ENCODE peak calls at places on chromosomes 16 and 17, in five cellular contexts. C is adrenal gland, T is ovary, V is body of pancreas, M is Caco-2. I is an unnamed sample.

GRCh38 chr17:63820963-63821561 is 6.2 kb upstream of the PSMC5 start:
- DNase-seq in C (no peak), T (no peak), V (no peak), M (no peak), I (no peak)

GRCh38 chr17:80760501-80760900 is 215.9 kb downstream of the RPTOR start:
- DNase-seq in C (no peak), T (no peak), V (peak; percentile 42), M (no peak), I (no peak)

GRCh38 chr16:24854607-24855171 is 8.9 kb downstream of the SLC5A11 start:
- DNase-seq in C (no peak), T (no peak), V (no peak), M (no peak), I (no peak)

GRCh38 chr17:2849327-2849670 is 53.1 kb downstream of the RAP1GAP2 start:
- DNase-seq in C (no peak), T (no peak), V (no peak), M (no peak), I (peak; percentile 72)

GRCh38 chr16:68700120-68700519 is 37.0 kb upstream of the CDH1 start:
- DNase-seq in C (no peak), T (peak; percentile 48), V (no peak), M (no peak), I (no peak)

GRCh38 chr16:76976756-76977155 is 214.2 kb upstream of the MON1B start:
- DNase-seq in C (no peak), T (no peak), V (no peak), M (no peak), I (no peak)

GRCh38 chr17:74524751-74525725 is 6.2 kb downstream of the CD300LB start:
- DNase-seq in C (no peak), T (no peak), V (no peak), M (no peak), I (no peak)

GRCh38 chr17:76246080-76247066 is 6.1 kb upstream of the RNF157 start:
- DNase-seq in C (no peak), T (no peak), V (peak; percentile 21), M (no peak), I (no peak)

GRCh38 chr17:78501241-78502036 is 75.8 kb downstream of the DNAH17 start:
- DNase-seq in C (no peak), T (no peak), V (no peak), M (no peak), I (no peak)

GRCh38 chr16:23408242-23409201 is 44.5 kb downstream of the COG7 start:
- DNase-seq in C (peak; percentile 24), T (no peak), V (peak; percentile 74), M (no peak), I (peak; percentile 34)

GRCh38 chr16:16994831-16995230 is 475.9 kb downstream of the XYLT1 start:
- DNase-seq in C (no peak), T (no peak), V (no peak), M (no peak), I (no peak)

GRCh38 chr17:17769869-17770361 is 66.9 kb downstream of the SREBF1 start:
- DNase-seq in C (no peak), T (no peak), V (no peak), M (no peak), I (no peak)

GRCh38 chr17:60305141-60305540 is 86.8 kb downstream of the USP32 start:
- DNase-seq in C (no peak), T (no peak), V (peak; percentile 28), M (no peak), I (no peak)

GRCh38 chr17:60300011-60300410 is 91.9 kb downstream of the USP32 start:
- DNase-seq in C (no peak), T (no peak), V (no peak), M (no peak), I (no peak)

GRCh38 chr16:87119168-87119567 is 198.0 kb downstream of the C16orf95 start:
- DNase-seq in C (no peak), T (no peak), V (no peak), M (no peak), I (no peak)

GRCh38 chr16:89200124-89200849 is at the start of gene SLC22A31:
- DNase-seq in C (no peak), T (no peak), V (no peak), M (no peak), I (no peak)

GRCh38 chr17:7391307-7391706 is 3.0 kb downstream of the PLSCR3 start:
- DNase-seq in C (peak; percentile 11), T (no peak), V (no peak), M (no peak), I (no peak)

GRCh38 chr17:8345052-8345690 is 5.5 kb downstream of the ODF4 start:
- DNase-seq in C (no peak), T (no peak), V (no peak), M (no peak), I (no peak)

GRCh38 chr16:14024300-14024699 is 46.8 kb upstream of the MRTFB start:
- DNase-seq in C (no peak), T (no peak), V (peak; percentile 24), M (no peak), I (no peak)

GRCh38 chr17:75571197-75571884 is 16.3 kb upstream of the MYO15B start:
- DNase-seq in C (no peak), T (no peak), V (peak; percentile 74), M (no peak), I (no peak)

GRCh38 chr16:74922150-74923138 is 62.5 kb downstream of the WDR59 start:
- DNase-seq in C (no peak), T (no peak), V (peak; percentile 63), M (no peak), I (no peak)

GRCh38 chr17:7929158-7930029 is at the start of gene KCNAB3:
- DNase-seq in C (no peak), T (peak; percentile 74), V (peak; percentile 26), M (no peak), I (peak; percentile 77)

GRCh38 chr16:78669994-78670393 is 570.5 kb downstream of the WWOX start:
- DNase-seq in C (no peak), T (peak; percentile 62), V (peak; percentile 16), M (no peak), I (no peak)

GRCh38 chr16:53434436-53435065 is at the start of gene RBL2:
- DNase-seq in C (peak; percentile 88), T (peak; percentile 89), V (peak; percentile 51), M (peak; percentile 46), I (peak; percentile 84)

GRCh38 chr16:9050102-9050830 is 41.2 kb upstream of the HAPSTR1 start:
- DNase-seq in C (peak; percentile 18), T (no peak), V (no peak), M (no peak), I (peak; percentile 12)

GRCh38 chr17:27408891-27409290 is 47.4 kb upstream of the KSR1 start:
- DNase-seq in C (no peak), T (no peak), V (no peak), M (no peak), I (no peak)

GRCh38 chr16:588889-589657 is 793 bp upstream of the RAB40C start:
- DNase-seq in C (peak; percentile 99), T (peak; percentile 99), V (peak; percentile 97), M (peak; percentile 95), I (peak; percentile 97)

GRCh38 chr17:66673668-66674276 is 161.1 kb upstream of the CACNG5 start:
- DNase-seq in C (peak; percentile 41), T (peak; percentile 46), V (peak; percentile 51), M (peak; percentile 54), I (peak; percentile 63)

GRCh38 chr17:10278218-10278617 is 79.8 kb upstream of the GAS7 start:
- DNase-seq in C (no peak), T (no peak), V (no peak), M (no peak), I (no peak)

GRCh38 chr16:14505846-14506245 is 124.2 kb downstream of the PARN start:
- DNase-seq in C (no peak), T (no peak), V (peak; percentile 19), M (no peak), I (no peak)

GRCh38 chr17:1880851-1881630 is 51.2 kb downstream of the RPA1 start:
- DNase-seq in C (no peak), T (no peak), V (no peak), M (no peak), I (no peak)

GRCh38 chr17:37147301-37147812 is 198.6 kb downstream of the AATF start:
- DNase-seq in C (no peak), T (no peak), V (no peak), M (peak; percentile 40), I (no peak)

GRCh38 chr17:2398655-2399571 is 1.9 kb downstream of the MNT start:
- DNase-seq in C (peak; percentile 74), T (peak; percentile 82), V (peak; percentile 63), M (peak; percentile 81), I (peak; percentile 53)

GRCh38 chr16:72620853-72621252 is 427.1 kb downstream of the ZFHX3 start:
- DNase-seq in C (no peak), T (no peak), V (no peak), M (no peak), I (no peak)

GRCh38 chr17:29622337-29623282 is at the start of gene CORO6:
- DNase-seq in C (peak; percentile 62), T (peak; percentile 80), V (peak; percentile 37), M (no peak), I (peak; percentile 75)

GRCh38 chr17:82253179-82253544 is 20.3 kb downstream of the CSNK1D start:
- DNase-seq in C (no peak), T (no peak), V (no peak), M (no peak), I (no peak)
- H3K36me3 ChIP-seq in C (no peaks in the 10 kb centered on the region), T (no peaks in the 10 kb centered on the region), V (peaks cover 61% of the 10 kb centered on the region), M (peaks cover 21% of the 10 kb centered on the region), I (peaks cover 81% of the 10 kb centered on the region)

GRCh38 chr16:2471653-2472487 is 773 bp downstream of the NTN3 start:
- DNase-seq in C (no peak), T (no peak), V (no peak), M (no peak), I (no peak)

GRCh38 chr16:2473425-2473926 is 1.5 kb upstream of the TBC1D24 start:
- DNase-seq in C (peak; percentile 36), T (peak; percentile 46), V (no peak), M (peak; percentile 62), I (no peak)

GRCh38 chr16:2473999-2474876 is 689 bp upstream of the TBC1D24 start:
- DNase-seq in C (peak; percentile 56), T (peak; percentile 52), V (peak; percentile 61), M (no peak), I (peak; percentile 69)

GRCh38 chr16:2472488-2472864 is 1.4 kb downstream of the NTN3 start:
- DNase-seq in C (no peak), T (no peak), V (no peak), M (no peak), I (no peak)

DNA sequence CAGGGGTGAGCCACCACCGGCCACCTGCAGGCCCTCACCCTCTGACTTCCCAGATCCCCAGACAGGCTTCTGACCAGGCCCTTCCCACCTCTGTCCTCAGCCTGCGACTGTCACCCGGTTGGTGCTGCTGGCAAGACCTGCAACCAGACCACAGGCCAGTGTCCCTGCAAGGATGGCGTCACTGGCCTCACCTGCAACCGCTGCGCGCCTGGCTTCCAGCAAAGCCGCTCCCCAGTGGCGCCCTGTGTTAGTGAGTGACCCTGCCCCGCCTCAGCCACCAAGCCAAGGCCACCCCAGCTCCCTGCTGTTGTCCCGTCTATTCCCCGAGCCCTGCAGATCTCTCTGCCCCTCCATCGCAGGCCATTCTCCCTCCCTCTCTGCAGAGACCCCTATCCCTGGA is 1.8 kb downstream of the NTN3 start:
- DNase-seq in C (no peak), T (no peak), V (no peak), M (no peak), I (no peak)
- H3K4me1 ChIP-seq in C (peaks cover 66% of the 10 kb centered on the region), T (peaks cover 12% of the 10 kb centered on the region), V (peaks cover 75% of the 10 kb centered on the region), M (peaks cover 38% of the 10 kb centered on the region), I (peaks cover 33% of the 10 kb centered on the region)

GRCh38 chr17:77420804-77421634 is 280.2 kb downstream of the SEC14L1 start:
- DNase-seq in C (no peak), T (peak; percentile 80), V (peak; percentile 51), M (no peak), I (peak; percentile 85)
- H3K4me3 ChIP-seq in C (no peak overlapping the region), T (no peak overlapping the region), V (no peak overlapping the region), M (no peak overlapping the region), I (peak overlapping the region; percentile 19)

GRCh38 chr17:43219001-43219400 is 7.3 kb downstream of the TMEM106A start:
- DNase-seq in C (no peak), T (no peak), V (no peak), M (peak; percentile 1), I (no peak)
- H3K36me3 ChIP-seq in C (no peaks in the 10 kb centered on the region), T (no peaks in the 10 kb centered on the region), V (no peaks in the 10 kb centered on the region), M (peaks cover 2% of the 10 kb centered on the region), I (no peaks in the 10 kb centered on the region)